ENCODE peak calls at places on chromosomes 7 and 10, in five cellular contexts. One of them, this sample, is unnamed. For H3K9me3, the result is how much of the 10 kb centered on the place peaks cover.

GRCh38 chr10:11387044-11387443 is 224.4 kb downstream of the USP6NL start:
- DNase-seq in ovary: no peak
- DNase-seq in heart right ventricle: no peak
- DNase-seq in iPS DF 6.9: no peak
- DNase-seq in IMR-90: no peak
- DNase-seq in this sample: no peak

GRCh38 chr7:81822811-81823210 is 53.0 kb upstream of the HGF start:
- DNase-seq in ovary: no peak
- DNase-seq in IMR-90: no peak
- DNase-seq in iPS DF 6.9: no peak
- DNase-seq in heart right ventricle: no peak
- DNase-seq in this sample: no peak

GRCh38 chr10:8404721-8405120 is 350.2 kb downstream of the GATA3 start:
- DNase-seq in IMR-90: no peak
- DNase-seq in iPS DF 6.9: no peak
- DNase-seq in heart right ventricle: no peak
- DNase-seq in ovary: no peak
- DNase-seq in this sample: no peak

GRCh38 chr10:127619550-127619949 is 70.4 kb downstream of the NPS start:
- DNase-seq in IMR-90: no peak
- DNase-seq in heart right ventricle: no peak
- DNase-seq in ovary: no peak
- DNase-seq in iPS DF 6.9: no peak
- DNase-seq in this sample: no peak

GRCh38 chr7:32506266-32507054 is 11.2 kb downstream of the AVL9 start:
- DNase-seq in heart right ventricle: no peak
- DNase-seq in ovary: no peak
- DNase-seq in iPS DF 6.9: no peak
- DNase-seq in IMR-90: peak
- DNase-seq in this sample: peak

GRCh38 chr7:108222236-108222892 is 92.2 kb upstream of the LAMB4 start:
- DNase-seq in ovary: no peak
- DNase-seq in heart right ventricle: no peak
- DNase-seq in iPS DF 6.9: no peak
- DNase-seq in IMR-90: peak
- DNase-seq in this sample: no peak

GRCh38 chr10:86261470-86261869 is 105.1 kb downstream of the GRID1 start:
- DNase-seq in IMR-90: no peak
- DNase-seq in ovary: no peak
- DNase-seq in heart right ventricle: no peak
- DNase-seq in iPS DF 6.9: no peak
- DNase-seq in this sample: no peak

GRCh38 chr10:34760606-34761005 is 54.5 kb downstream of the PARD3 start:
- DNase-seq in IMR-90: peak
- DNase-seq in iPS DF 6.9: no peak
- DNase-seq in heart right ventricle: no peak
- DNase-seq in ovary: no peak
- DNase-seq in this sample: no peak

GRCh38 chr10:52215745-52216361 is 98.2 kb upstream of the DKK1 start:
- DNase-seq in iPS DF 6.9: no peak
- DNase-seq in IMR-90: peak
- DNase-seq in ovary: peak
- DNase-seq in heart right ventricle: peak
- DNase-seq in this sample: peak

GRCh38 chr7:74275401-74275881 is 13.8 kb upstream of the CLIP2 start:
- DNase-seq in iPS DF 6.9: peak
- DNase-seq in ovary: no peak
- DNase-seq in heart right ventricle: no peak
- DNase-seq in IMR-90: no peak
- DNase-seq in this sample: no peak

GRCh38 chr7:91355680-91356435 is 91.6 kb downstream of the FZD1 start:
- DNase-seq in IMR-90: no peak
- DNase-seq in iPS DF 6.9: peak
- DNase-seq in ovary: no peak
- DNase-seq in heart right ventricle: no peak
- DNase-seq in this sample: no peak

GRCh38 chr7:148701414-148701813 is 2.7 kb downstream of the CUL1 start:
- DNase-seq in IMR-90: peak
- DNase-seq in iPS DF 6.9: no peak
- DNase-seq in ovary: no peak
- DNase-seq in heart right ventricle: no peak
- DNase-seq in this sample: no peak

GRCh38 chr7:106717997-106718871 is 57.3 kb upstream of the CCDC71L start:
- DNase-seq in IMR-90: peak
- DNase-seq in ovary: no peak
- DNase-seq in heart right ventricle: peak
- DNase-seq in iPS DF 6.9: no peak
- DNase-seq in this sample: peak

GRCh38 chr10:113686028-113686427 is 6.3 kb downstream of the CASP7 start:
- DNase-seq in ovary: no peak
- DNase-seq in heart right ventricle: no peak
- DNase-seq in iPS DF 6.9: no peak
- DNase-seq in IMR-90: no peak
- DNase-seq in this sample: no peak

GRCh38 chr7:155798673-155799439 is 13.4 kb downstream of the SHH start:
- DNase-seq in IMR-90: no peak
- DNase-seq in iPS DF 6.9: no peak
- DNase-seq in heart right ventricle: no peak
- DNase-seq in ovary: no peak
- DNase-seq in this sample: no peak

GRCh38 chr10:1664565-1664964 is 72.8 kb downstream of the ADARB2 start:
- DNase-seq in iPS DF 6.9: no peak
- DNase-seq in ovary: no peak
- DNase-seq in heart right ventricle: no peak
- DNase-seq in IMR-90: no peak
- DNase-seq in this sample: no peak

GRCh38 chr7:26910221-26910620 is 45.8 kb upstream of the SKAP2 start:
- DNase-seq in iPS DF 6.9: no peak
- DNase-seq in IMR-90: peak
- DNase-seq in heart right ventricle: no peak
- DNase-seq in ovary: peak
- DNase-seq in this sample: peak

GRCh38 chr10:103450201-103450695 is 1.9 kb downstream of the CALHM2 start:
- DNase-seq in heart right ventricle: no peak
- DNase-seq in ovary: no peak
- DNase-seq in iPS DF 6.9: no peak
- DNase-seq in IMR-90: no peak
- DNase-seq in this sample: no peak

GRCh38 chr10:103451091-103451801 is 924 bp downstream of the CALHM2 start:
- DNase-seq in heart right ventricle: peak
- DNase-seq in iPS DF 6.9: no peak
- DNase-seq in ovary: peak
- DNase-seq in IMR-90: no peak
- DNase-seq in this sample: no peak

GRCh38 chr10:103454026-103454425 is 1.9 kb upstream of the CALHM2 start:
- DNase-seq in ovary: no peak
- DNase-seq in heart right ventricle: no peak
- DNase-seq in iPS DF 6.9: no peak
- DNase-seq in IMR-90: no peak
- DNase-seq in this sample: no peak

GRCh38 chr10:103452714-103453230 is 602 bp upstream of the CALHM2 start:
- DNase-seq in IMR-90: no peak
- DNase-seq in ovary: no peak
- DNase-seq in heart right ventricle: no peak
- DNase-seq in iPS DF 6.9: no peak
- DNase-seq in this sample: no peak

DNA sequence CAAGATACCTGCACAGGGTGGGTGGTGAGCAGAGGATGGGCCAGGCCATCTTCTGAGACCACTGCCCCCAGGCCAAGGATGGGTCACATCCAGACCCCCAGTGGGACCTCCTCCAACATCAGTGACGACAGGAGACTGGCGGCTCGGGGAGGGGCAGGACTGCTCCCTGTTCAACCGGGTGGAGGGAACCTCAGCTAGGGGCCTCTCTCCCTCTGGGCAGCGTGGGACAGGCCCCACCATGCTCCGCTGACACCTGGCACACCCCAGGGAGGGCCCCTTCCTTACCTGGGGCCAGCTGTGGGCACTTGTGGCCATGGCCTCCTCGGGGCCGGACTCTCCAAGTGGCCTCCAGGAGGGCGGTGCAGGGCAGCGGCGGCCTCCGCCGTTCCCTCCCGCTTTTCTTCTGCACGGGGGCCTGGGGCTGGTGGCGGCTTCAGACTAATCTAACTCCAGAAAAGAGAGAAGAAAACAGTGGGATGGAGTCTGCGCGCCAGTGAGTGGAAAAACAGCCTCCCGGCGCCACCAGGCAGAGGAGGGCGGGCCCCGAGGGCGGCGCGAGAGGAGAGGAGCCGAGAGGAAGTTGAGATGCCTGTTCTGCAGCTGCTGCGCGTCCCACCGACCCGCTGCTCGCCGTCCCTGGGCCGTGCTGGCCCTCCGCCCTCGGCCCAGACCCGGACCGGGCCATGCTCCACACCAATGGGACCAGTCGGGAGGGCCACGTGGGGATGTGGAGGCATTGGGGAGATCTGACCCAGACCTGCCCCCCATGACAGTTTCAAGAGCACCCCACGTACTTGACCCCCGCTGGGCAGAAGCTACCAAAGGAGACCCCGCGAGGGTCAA is at the start of gene CALHM2:
- DNase-seq in iPS DF 6.9: no peak
- DNase-seq in IMR-90: peak
- DNase-seq in ovary: peak
- DNase-seq in heart right ventricle: peak
- DNase-seq in this sample: no peak
- H3K4me3 ChIP-seq in iPS DF 6.9: peak
- H3K4me3 ChIP-seq in IMR-90: peak
- H3K4me3 ChIP-seq in ovary: peak
- H3K4me3 ChIP-seq in heart right ventricle: peak
- H3K4me3 ChIP-seq in this sample: no peak

DNA sequence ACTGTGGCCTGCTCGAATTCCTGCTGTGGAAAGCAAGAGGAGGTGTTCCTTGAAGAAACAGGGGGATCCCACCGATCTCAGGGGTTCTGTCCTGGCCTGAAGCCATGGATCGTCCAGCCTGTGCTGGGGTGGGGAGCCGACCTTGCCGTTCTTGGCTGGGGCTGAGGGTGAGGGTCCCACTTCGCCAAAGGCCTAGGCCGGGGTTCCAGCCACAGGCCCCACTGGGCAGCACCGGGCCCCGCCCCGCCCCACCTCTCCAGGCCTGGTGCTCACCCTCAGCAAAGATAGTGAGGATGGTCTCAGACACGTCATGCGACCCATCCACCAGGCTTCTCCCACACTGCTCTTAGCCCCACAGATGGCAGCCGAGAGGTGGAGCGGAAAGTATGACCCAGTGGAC is 51.4 kb upstream of the ZNF716 start:
- DNase-seq in iPS DF 6.9: no peak
- DNase-seq in heart right ventricle: no peak
- DNase-seq in ovary: no peak
- DNase-seq in IMR-90: no peak
- DNase-seq in this sample: no peak
- H3K9me3 ChIP-seq in iPS DF 6.9: under half
- H3K9me3 ChIP-seq in heart right ventricle: under half
- H3K9me3 ChIP-seq in ovary: under half
- H3K9me3 ChIP-seq in IMR-90: under half
- H3K9me3 ChIP-seq in this sample: under half

GRCh38 chr10:91162050-91162494 is 58.4 kb upstream of the PCGF5 start:
- DNase-seq in heart right ventricle: no peak
- DNase-seq in ovary: no peak
- DNase-seq in IMR-90: peak
- DNase-seq in iPS DF 6.9: no peak
- DNase-seq in this sample: no peak

GRCh38 chr10:91163269-91163708 is 57.2 kb upstream of the PCGF5 start:
- DNase-seq in IMR-90: peak
- DNase-seq in ovary: peak
- DNase-seq in iPS DF 6.9: no peak
- DNase-seq in heart right ventricle: peak
- DNase-seq in this sample: peak

GRCh38 chr10:91163709-91164474 is 56.6 kb upstream of the PCGF5 start:
- DNase-seq in iPS DF 6.9: no peak
- DNase-seq in heart right ventricle: peak
- DNase-seq in IMR-90: peak
- DNase-seq in ovary: peak
- DNase-seq in this sample: peak

GRCh38 chr10:91162495-91163268 is 57.8 kb upstream of the PCGF5 start:
- DNase-seq in ovary: peak
- DNase-seq in iPS DF 6.9: no peak
- DNase-seq in IMR-90: peak
- DNase-seq in heart right ventricle: peak
- DNase-seq in this sample: peak

GRCh38 chr10:91164520-91165065 is 55.9 kb upstream of the PCGF5 start:
- DNase-seq in IMR-90: peak
- DNase-seq in ovary: no peak
- DNase-seq in iPS DF 6.9: no peak
- DNase-seq in heart right ventricle: no peak
- DNase-seq in this sample: peak
- H3K27ac ChIP-seq in IMR-90: no peak
- H3K27ac ChIP-seq in ovary: peak
- H3K27ac ChIP-seq in iPS DF 6.9: no peak
- H3K27ac ChIP-seq in heart right ventricle: peak
- H3K27ac ChIP-seq in this sample: no peak

GRCh38 chr7:121431996-121432395 is 35.9 kb upstream of the FAM3C start:
- DNase-seq in ovary: no peak
- DNase-seq in IMR-90: no peak
- DNase-seq in iPS DF 6.9: no peak
- DNase-seq in heart right ventricle: no peak
- DNase-seq in this sample: no peak
- H3K4me3 ChIP-seq in ovary: no peak
- H3K4me3 ChIP-seq in IMR-90: no peak
- H3K4me3 ChIP-seq in iPS DF 6.9: no peak
- H3K4me3 ChIP-seq in heart right ventricle: no peak
- H3K4me3 ChIP-seq in this sample: no peak

GRCh38 chr7:135160098-135160857 is 10.2 kb downstream of the CYREN start:
- DNase-seq in IMR-90: peak
- DNase-seq in ovary: no peak
- DNase-seq in iPS DF 6.9: no peak
- DNase-seq in heart right ventricle: peak
- DNase-seq in this sample: peak

GRCh38 chr7:135156290-135156689 is 8.4 kb downstream of the TMEM140 start:
- DNase-seq in ovary: no peak
- DNase-seq in iPS DF 6.9: no peak
- DNase-seq in heart right ventricle: no peak
- DNase-seq in IMR-90: no peak
- DNase-seq in this sample: no peak

GRCh38 chr7:135158874-135159273 is 11.0 kb downstream of the TMEM140 start:
- DNase-seq in heart right ventricle: no peak
- DNase-seq in iPS DF 6.9: no peak
- DNase-seq in IMR-90: no peak
- DNase-seq in ovary: no peak
- DNase-seq in this sample: no peak

GRCh38 chr7:135159359-135160087 is 11.0 kb downstream of the CYREN start:
- DNase-seq in heart right ventricle: no peak
- DNase-seq in iPS DF 6.9: no peak
- DNase-seq in IMR-90: no peak
- DNase-seq in ovary: no peak
- DNase-seq in this sample: no peak

DNA sequence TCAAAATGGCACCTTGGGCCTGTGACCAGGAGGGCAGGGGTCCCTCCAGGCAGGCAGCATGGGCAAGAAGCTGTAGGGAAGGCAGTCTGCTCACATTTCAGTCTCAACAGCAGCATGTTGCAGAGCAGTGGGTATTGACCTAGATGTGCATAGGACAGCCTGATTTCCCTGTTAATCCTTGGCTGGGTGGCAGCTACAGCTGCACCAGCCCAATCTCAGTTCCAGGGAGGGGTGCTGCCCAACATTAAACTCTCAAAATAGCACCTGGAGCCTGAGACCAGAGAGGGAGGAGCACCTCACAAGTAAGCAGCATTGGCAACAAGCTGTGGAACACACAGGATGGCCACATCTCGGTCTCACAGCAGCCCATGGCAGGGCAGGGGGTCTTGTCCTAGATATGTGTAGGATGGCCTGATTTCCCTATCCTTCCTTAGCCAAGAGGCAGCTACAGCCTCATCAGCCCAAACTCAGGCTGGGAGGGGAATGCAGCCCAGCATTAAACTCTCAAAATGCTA is 10.3 kb downstream of the TMEM140 start:
- DNase-seq in IMR-90: no peak
- DNase-seq in ovary: no peak
- DNase-seq in iPS DF 6.9: no peak
- DNase-seq in heart right ventricle: no peak
- DNase-seq in this sample: no peak
- H3K9me3 ChIP-seq in IMR-90: under half
- H3K9me3 ChIP-seq in ovary: under half
- H3K9me3 ChIP-seq in iPS DF 6.9: under half
- H3K9me3 ChIP-seq in heart right ventricle: under half
- H3K9me3 ChIP-seq in this sample: under half

This sample was measured in SJSA1.